ENCODE peak calls at places on chromosomes 11 and 22, in seven cellular contexts. G, C, A, B, W, F and K are unnamed samples.

GRCh38 chr11:77752518-77752917 is 68.0 kb downstream of the RSF1 start:
- DNase-seq in A (no peak), B (no peak), W (no peak), C (no peak), F (no peak), G (no peak), K (no peak)

GRCh38 chr11:106496677-106497076 is 419.2 kb downstream of the AASDHPPT start:
- DNase-seq in B (no peak), G (no peak), W (no peak), C (no peak), F (no peak), A (no peak), K (no peak)

GRCh38 chr11:108221981-108222685 is at the start of gene NPAT:
- DNase-seq in W (peak), F (no peak), B (no peak), G (no peak), A (no peak), C (no peak), K (no peak)

GRCh38 chr11:121488145-121488544 is 35.4 kb upstream of the SORL1-AS1 start:
- DNase-seq in F (no peak), B (no peak), W (no peak), A (no peak), G (no peak), C (no peak), K (no peak)

GRCh38 chr11:27698872-27699241 is 1.4 kb downstream of the BDNF start:
- DNase-seq in C (peak), G (peak), F (peak), W (peak), A (peak), B (peak), K (peak)

GRCh38 chr11:11074686-11075370 is 217.0 kb upstream of the ZBED5 start:
- DNase-seq in W (no peak), B (no peak), G (no peak), C (no peak), A (no peak), F (no peak), K (no peak)

GRCh38 chr11:76397383-76397782 is 16.3 kb downstream of the GVQW3 start:
- DNase-seq in A (no peak), C (no peak), G (no peak), F (no peak), W (no peak), B (no peak), K (no peak)

GRCh38 chr11:72773291-72773690 is 20.6 kb downstream of the STARD10 start:
- DNase-seq in B (no peak), F (no peak), C (no peak), G (peak), A (peak), W (no peak), K (peak)

GRCh38 chr22:38257650-38258246 is 15.1 kb downstream of the TMEM184B start:
- DNase-seq in A (no peak), C (no peak), B (no peak), F (no peak), W (no peak), G (no peak), K (no peak)

GRCh38 chr11:109644158-109644557 is 222.2 kb downstream of the C11orf87 start:
- DNase-seq in W (no peak), A (no peak), B (no peak), C (no peak), G (peak), F (no peak), K (no peak)

GRCh38 chr11:68354181-68354872 is 41.9 kb downstream of the LRP5 start:
- DNase-seq in B (no peak), C (no peak), F (peak), G (peak), W (peak), A (peak), K (peak)